ENCODE peak calls at places on chromosomes 3 and 15, in four cellular contexts. One of them, this sample, is unnamed.

GRCh38 chr15:55289011-55289572 is 521 bp downstream of the RAB27A start:
- DNase-seq in MCF 10A: peak
- DNase-seq in uterus: peak
- DNase-seq in left ventricle myocardium inferior: peak
- DNase-seq in this sample: no peak

GRCh38 chr3:121488628-121489027 is 57.2 kb downstream of the POLQ start:
- DNase-seq in uterus: no peak
- DNase-seq in left ventricle myocardium inferior: no peak
- DNase-seq in MCF 10A: peak
- DNase-seq in this sample: no peak

GRCh38 chr15:99683000-99683670 is 50.1 kb downstream of the LYSMD4 start:
- DNase-seq in left ventricle myocardium inferior: no peak
- DNase-seq in MCF 10A: no peak
- DNase-seq in uterus: no peak
- DNase-seq in this sample: no peak

GRCh38 chr3:172848910-172849309 is 98.4 kb downstream of the ECT2 start:
- DNase-seq in left ventricle myocardium inferior: no peak
- DNase-seq in uterus: no peak
- DNase-seq in MCF 10A: peak
- DNase-seq in this sample: no peak

GRCh38 chr3:54888162-54888561 is 39.7 kb downstream of the LRTM1 start:
- DNase-seq in left ventricle myocardium inferior: no peak
- DNase-seq in MCF 10A: no peak
- DNase-seq in uterus: no peak
- DNase-seq in this sample: no peak

GRCh38 chr3:40071683-40072238 is 237.7 kb upstream of the EIF1B start:
- DNase-seq in uterus: no peak
- DNase-seq in MCF 10A: no peak
- DNase-seq in left ventricle myocardium inferior: no peak
- DNase-seq in this sample: no peak

GRCh38 chr3:164459526-164460151 is 618.7 kb downstream of the SI start:
- DNase-seq in left ventricle myocardium inferior: no peak
- DNase-seq in uterus: no peak
- DNase-seq in MCF 10A: no peak
- DNase-seq in this sample: no peak

GRCh38 chr3:69410301-69410700 is 24.4 kb upstream of the FRMD4B start:
- DNase-seq in uterus: peak
- DNase-seq in MCF 10A: peak
- DNase-seq in left ventricle myocardium inferior: peak
- DNase-seq in this sample: peak

GRCh38 chr15:38252481-38253311 is at the start of gene SPRED1:
- DNase-seq in left ventricle myocardium inferior: peak
- DNase-seq in uterus: peak
- DNase-seq in MCF 10A: peak
- DNase-seq in this sample: no peak

GRCh38 chr3:59782664-59783063 is 732.8 kb upstream of the CFAP20DC start:
- DNase-seq in left ventricle myocardium inferior: no peak
- DNase-seq in MCF 10A: peak
- DNase-seq in uterus: no peak
- DNase-seq in this sample: no peak

GRCh38 chr3:43893721-43894120 is 203.0 kb downstream of the ABHD5 start:
- DNase-seq in left ventricle myocardium inferior: no peak
- DNase-seq in uterus: no peak
- DNase-seq in MCF 10A: no peak
- DNase-seq in this sample: no peak

GRCh38 chr3:148026009-148026588 is 616.9 kb downstream of the ZIC1 start:
- DNase-seq in MCF 10A: no peak
- DNase-seq in left ventricle myocardium inferior: no peak
- DNase-seq in uterus: no peak
- DNase-seq in this sample: no peak

GRCh38 chr3:115100172-115100571 is 46.9 kb downstream of the ZBTB20 start:
- DNase-seq in uterus: no peak
- DNase-seq in left ventricle myocardium inferior: no peak
- DNase-seq in MCF 10A: peak
- DNase-seq in this sample: no peak

GRCh38 chr15:89016549-89017041 is 71.7 kb upstream of the ABHD2 start:
- DNase-seq in uterus: peak
- DNase-seq in MCF 10A: peak
- DNase-seq in left ventricle myocardium inferior: no peak
- DNase-seq in this sample: no peak

GRCh38 chr3:73431136-73431933 is 193.4 kb downstream of the PDZRN3 start:
- DNase-seq in left ventricle myocardium inferior: no peak
- DNase-seq in MCF 10A: no peak
- DNase-seq in uterus: no peak
- DNase-seq in this sample: no peak

DNA sequence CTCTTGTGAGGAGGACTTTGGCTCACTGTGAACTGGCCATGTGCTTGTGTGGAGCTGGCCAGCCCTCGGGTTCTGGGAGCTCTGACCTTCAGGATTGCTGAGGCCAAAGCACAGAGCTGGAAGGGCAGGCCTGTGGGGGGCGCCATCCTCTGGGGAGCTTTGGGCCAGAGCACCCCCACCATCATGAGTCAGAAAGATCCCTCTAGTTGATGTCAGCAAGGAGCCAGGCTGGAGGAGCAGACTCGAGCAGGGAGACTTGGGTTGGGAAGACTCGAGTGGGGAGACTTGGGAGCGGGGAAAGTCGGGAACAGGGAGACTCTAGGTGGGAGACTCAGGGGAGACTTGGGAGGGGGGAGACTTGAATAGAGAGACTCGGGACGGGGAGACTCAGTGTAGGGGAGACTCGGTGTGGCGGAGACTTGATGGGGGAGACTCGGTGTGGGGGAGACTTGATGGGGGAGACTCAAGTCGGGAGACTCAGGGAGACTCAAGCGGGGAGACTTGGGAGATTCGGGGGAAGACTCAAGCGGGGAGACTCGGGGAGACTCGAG is 37.7 kb upstream of the PLXNA1 start:
- DNase-seq in MCF 10A: no peak
- DNase-seq in left ventricle myocardium inferior: no peak
- DNase-seq in uterus: no peak
- DNase-seq in this sample: no peak
- TF ChIP-seq CTCF in MCF 10A: no peak
- TF ChIP-seq CTCF in left ventricle myocardium inferior: no peak
- TF ChIP-seq CTCF in uterus: no peak
- TF ChIP-seq CTCF in this sample: no peak

GRCh38 chr3:171569571-171570132 is 109.4 kb upstream of the TNIK start:
- DNase-seq in uterus: no peak
- DNase-seq in MCF 10A: no peak
- DNase-seq in left ventricle myocardium inferior: no peak
- DNase-seq in this sample: no peak
- TF ChIP-seq CTCF in uterus: no peak
- TF ChIP-seq CTCF in MCF 10A: no peak
- TF ChIP-seq CTCF in left ventricle myocardium inferior: no peak
- TF ChIP-seq CTCF in this sample: no peak

GRCh38 chr3:78580691-78581090 is 1187.1 kb downstream of the ROBO1 start:
- DNase-seq in left ventricle myocardium inferior: no peak
- DNase-seq in uterus: no peak
- DNase-seq in MCF 10A: no peak
- DNase-seq in this sample: no peak
- TF ChIP-seq CTCF in left ventricle myocardium inferior: no peak
- TF ChIP-seq CTCF in uterus: no peak
- TF ChIP-seq CTCF in MCF 10A: no peak
- TF ChIP-seq CTCF in this sample: no peak

GRCh38 chr15:67832031-67832551 is 6.8 kb downstream of the SKOR1 start:
- DNase-seq in left ventricle myocardium inferior: no peak
- DNase-seq in uterus: no peak
- DNase-seq in MCF 10A: peak
- DNase-seq in this sample: no peak
- TF ChIP-seq CTCF in left ventricle myocardium inferior: peak
- TF ChIP-seq CTCF in uterus: no peak
- TF ChIP-seq CTCF in MCF 10A: peak
- TF ChIP-seq CTCF in this sample: no peak

GRCh38 chr15:86040360-86041095 is 39.1 kb upstream of the AGBL1 start:
- DNase-seq in MCF 10A: no peak
- DNase-seq in left ventricle myocardium inferior: no peak
- DNase-seq in uterus: no peak
- DNase-seq in this sample: no peak

DNA sequence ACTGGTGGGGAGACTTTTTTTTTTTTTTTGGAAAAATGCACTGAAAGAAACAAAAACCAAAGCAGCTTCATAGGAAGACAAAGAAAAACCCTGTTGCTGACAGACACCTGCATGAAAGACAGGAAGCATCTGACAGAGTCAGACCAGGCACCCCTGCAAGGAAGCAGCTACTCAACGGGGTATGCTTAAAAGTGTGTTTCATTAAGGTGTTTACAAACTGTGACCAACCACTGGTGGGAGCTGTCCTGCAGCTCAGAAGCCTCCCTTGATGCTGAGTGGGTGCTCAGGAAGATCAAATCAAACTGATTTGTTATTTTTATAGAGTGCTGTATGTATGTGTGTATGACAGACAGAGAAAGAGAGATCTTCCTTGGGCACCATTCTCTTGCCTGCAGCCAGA is 34.7 kb upstream of the AGBL1 start:
- DNase-seq in left ventricle myocardium inferior: no peak
- DNase-seq in MCF 10A: no peak
- DNase-seq in uterus: no peak
- DNase-seq in this sample: no peak
- TF ChIP-seq CTCF in left ventricle myocardium inferior: no peak
- TF ChIP-seq CTCF in MCF 10A: no peak
- TF ChIP-seq CTCF in uterus: no peak
- TF ChIP-seq CTCF in this sample: no peak

DNA sequence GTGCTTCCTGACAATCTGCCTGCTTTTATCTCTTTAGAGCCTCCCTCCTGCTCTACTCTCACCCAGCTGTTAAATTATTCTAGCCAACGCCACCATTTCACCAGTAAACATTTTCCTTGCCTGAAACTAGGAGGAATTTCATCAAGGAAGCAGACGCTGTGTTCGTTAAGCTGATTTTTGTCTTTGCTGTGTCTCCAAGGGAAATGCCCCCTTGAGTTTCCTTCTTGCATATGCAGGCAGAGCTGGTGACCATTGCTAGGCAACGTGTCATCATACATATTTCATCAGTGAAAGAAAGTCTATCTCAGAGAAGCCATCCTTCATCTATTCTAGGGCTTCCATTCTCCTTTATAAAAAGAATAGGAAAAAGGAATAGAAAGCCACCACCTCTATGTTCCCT is 87.0 kb upstream of the ST8SIA2 start:
- DNase-seq in uterus: no peak
- DNase-seq in left ventricle myocardium inferior: no peak
- DNase-seq in MCF 10A: peak
- DNase-seq in this sample: no peak
- TF ChIP-seq CTCF in uterus: no peak
- TF ChIP-seq CTCF in left ventricle myocardium inferior: peak
- TF ChIP-seq CTCF in MCF 10A: no peak
- TF ChIP-seq CTCF in this sample: no peak

DNA sequence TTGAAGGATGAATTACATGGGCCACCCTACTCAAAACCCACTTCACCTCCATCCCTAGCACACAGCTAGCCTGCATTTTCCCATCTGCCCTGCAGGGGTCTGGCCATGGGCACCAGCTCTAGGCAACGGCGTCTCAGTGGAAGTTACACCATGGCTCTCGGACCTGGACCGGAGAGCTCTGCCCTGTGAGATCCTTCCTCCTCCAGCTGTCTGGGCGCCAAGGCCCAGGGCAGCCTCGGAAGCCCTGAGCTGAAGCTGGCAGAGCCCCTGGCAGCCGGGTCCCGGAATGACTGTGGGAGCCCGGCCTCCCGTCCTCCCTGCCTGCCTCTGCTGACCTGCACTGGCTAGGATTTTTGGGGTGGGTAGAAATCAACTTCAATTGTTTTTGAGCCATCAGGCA is 98.9 kb downstream of the CHSY1 start:
- DNase-seq in MCF 10A: no peak
- DNase-seq in left ventricle myocardium inferior: no peak
- DNase-seq in uterus: no peak
- DNase-seq in this sample: no peak
- TF ChIP-seq CTCF in MCF 10A: peak
- TF ChIP-seq CTCF in left ventricle myocardium inferior: peak
- TF ChIP-seq CTCF in uterus: no peak
- TF ChIP-seq CTCF in this sample: no peak